ENCODE peak calls at places on chromosomes 5 and 9, in nine cellular contexts. Y is PC-3, R is GM23248, F is neural progenitor cell, P is GM23338, L is SK-N-SH, G is hepatocyte, Z is HCT116, H is MM.1S. J is an unnamed sample.

GRCh38 chr9:13841801-13842462 is 472.0 kb downstream of the NFIB start:
- DNase-seq in Y (peak), R (no peak), F (no peak), P (peak), L (no peak), G (peak), Z (no peak), H (no peak), J (no peak)

GRCh38 chr9:36750630-36751029 is 177.9 kb downstream of the MELK start:
- DNase-seq in Y (no peak), R (no peak), F (no peak), P (no peak), L (no peak), G (no peak), Z (no peak), H (no peak), J (no peak)

GRCh38 chr9:122498883-122499288 is 11.7 kb upstream of the OR1J2 start:
- DNase-seq in Y (peak), R (peak), F (peak), P (peak), L (peak), G (peak), Z (peak), H (peak), J (peak)

GRCh38 chr9:81080185-81080584 is 609.2 kb downstream of the TLE1 start:
- DNase-seq in Y (no peak), R (no peak), F (no peak), P (no peak), L (no peak), G (no peak), Z (no peak), H (no peak), J (no peak)

GRCh38 chr9:79335987-79336386 is 235.8 kb upstream of the TLE4 start:
- DNase-seq in Y (no peak), R (no peak), F (no peak), P (no peak), L (no peak), G (no peak), Z (no peak), H (no peak), J (no peak)

GRCh38 chr5:57804500-57804899 is 321.9 kb upstream of the ACTBL2 start:
- DNase-seq in Y (no peak), R (no peak), F (no peak), P (no peak), L (no peak), G (no peak), Z (no peak), H (no peak), J (no peak)

GRCh38 chr9:14136646-14137370 is 177.1 kb downstream of the NFIB start:
- DNase-seq in Y (no peak), R (no peak), F (no peak), P (no peak), L (no peak), G (no peak), Z (no peak), H (no peak), J (no peak)

GRCh38 chr5:88118179-88118578 is 150.5 kb downstream of the TMEM161B start:
- DNase-seq in Y (no peak), R (no peak), F (no peak), P (no peak), L (no peak), G (no peak), Z (no peak), H (no peak), J (no peak)

GRCh38 chr9:137157618-137158502 is 12.0 kb downstream of the LRRC26 start:
- DNase-seq in Y (no peak), R (peak), F (no peak), P (no peak), L (no peak), G (no peak), Z (no peak), H (peak), J (no peak)

GRCh38 chr9:137160054-137160425 is 9.8 kb downstream of the LRRC26 start:
- DNase-seq in Y (no peak), R (no peak), F (no peak), P (no peak), L (no peak), G (no peak), Z (no peak), H (no peak), J (no peak)

GRCh38 chr9:137159105-137160053 is 10.5 kb downstream of the LRRC26 start:
- DNase-seq in Y (no peak), R (no peak), F (no peak), P (no peak), L (no peak), G (no peak), Z (no peak), H (peak), J (no peak)

GRCh38 chr9:137158625-137159024 is 11.2 kb downstream of the LRRC26 start:
- DNase-seq in Y (no peak), R (no peak), F (no peak), P (no peak), L (no peak), G (no peak), Z (no peak), H (peak), J (no peak)

DNA sequence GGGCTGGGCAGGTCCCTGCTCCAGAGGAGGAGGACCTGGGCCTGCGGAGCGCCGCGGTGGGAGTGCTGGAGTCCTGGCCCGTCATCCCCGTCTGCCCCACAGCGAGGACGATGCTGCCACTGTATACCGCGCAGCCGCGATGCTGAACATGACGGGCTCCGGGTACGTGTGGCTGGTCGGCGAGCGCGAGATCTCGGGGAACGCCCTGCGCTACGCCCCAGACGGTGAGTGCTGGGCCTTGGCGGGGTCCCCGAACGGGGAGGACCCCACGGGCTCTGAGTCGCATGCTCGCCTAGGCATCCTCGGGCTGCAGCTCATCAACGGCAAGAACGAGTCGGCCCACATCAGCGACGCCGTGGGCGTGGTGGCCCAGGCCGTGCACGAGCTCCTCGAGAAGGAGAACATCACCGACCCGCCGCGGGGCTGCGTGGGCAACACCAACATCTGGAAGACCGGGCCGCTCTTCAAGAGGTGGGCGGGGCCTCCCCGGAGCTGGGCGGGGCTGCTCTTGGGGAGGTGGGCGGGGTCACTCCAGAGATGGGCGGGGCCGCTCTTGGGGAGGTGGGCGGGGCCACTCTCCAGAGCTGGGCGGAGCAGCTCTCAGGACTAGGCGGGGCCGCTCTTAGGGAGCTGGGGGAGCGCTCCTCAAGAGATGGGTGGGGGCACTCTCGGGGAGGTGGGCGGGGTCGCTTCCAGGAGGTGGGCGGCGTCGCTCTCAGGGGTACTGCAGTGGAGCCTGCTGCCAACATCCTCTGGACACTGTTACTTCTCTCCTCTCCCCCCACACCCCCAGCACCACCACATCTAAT is 13.1 kb downstream of the LRRC26 start:
- DNase-seq in Y (peak), R (peak), F (peak), P (peak), L (peak), G (peak), Z (no peak), H (peak), J (peak)
- TF ChIP-seq EZH2phosphoT487 in Y (no peak), R (no peak), F (peak), P (no peak), L (no peak), G (no peak), Z (no peak), H (no peak), J (no peak)

GRCh38 chr9:125995006-125995405 is 247.8 kb downstream of the PBX3 start:
- DNase-seq in Y (no peak), R (no peak), F (no peak), P (no peak), L (peak), G (no peak), Z (no peak), H (no peak), J (no peak)
- H3K4me2 ChIP-seq in Y (no peak), R (no peak), F (no peak), P (no peak), L (no peak), G (no peak), Z (no peak), H (no peak), J (no peak)

DNA sequence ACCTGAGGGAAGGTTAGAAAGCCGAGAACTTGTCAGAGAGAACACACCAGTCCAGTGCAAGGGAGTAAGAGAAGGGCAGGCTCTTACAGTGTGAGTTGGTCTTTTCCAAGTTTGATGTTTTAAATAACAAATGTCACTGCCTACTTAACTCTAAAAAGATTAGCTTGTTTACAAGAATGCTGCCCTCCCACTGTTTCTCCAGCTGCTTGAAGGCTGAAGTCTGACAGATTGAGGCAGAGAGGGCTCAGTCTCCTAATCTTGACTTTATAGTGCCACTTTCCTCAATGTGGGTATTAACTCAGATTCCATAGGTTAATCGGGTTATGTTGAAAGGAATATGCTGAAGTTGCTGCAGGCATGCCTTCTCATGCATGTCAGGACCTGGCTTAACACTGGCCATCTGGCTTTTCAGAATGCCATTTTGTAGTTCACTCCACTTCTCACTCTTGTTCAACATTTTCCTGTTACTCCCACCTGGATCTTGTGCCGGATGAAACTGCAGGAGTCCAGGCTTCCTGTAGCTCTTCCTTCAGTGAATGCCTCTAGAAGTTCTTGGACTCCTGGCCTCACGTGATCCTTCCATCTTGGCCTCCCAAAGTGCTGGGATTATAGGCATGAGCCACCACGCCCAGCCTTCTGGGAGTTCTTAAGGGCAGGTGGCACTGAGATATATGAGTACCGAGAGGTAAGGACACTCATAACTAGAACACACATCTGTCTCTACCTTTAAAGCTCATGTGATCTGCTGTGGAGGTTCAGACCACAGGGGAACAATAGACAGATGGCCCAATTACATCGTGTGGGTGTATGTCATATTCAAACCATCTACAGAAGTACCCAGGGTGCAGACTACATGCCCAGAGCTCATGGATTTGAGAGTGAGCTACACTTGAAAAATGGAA is 249.7 kb downstream of the ARHGAP26 start:
- DNase-seq in Y (no peak), R (no peak), F (peak), P (peak), L (no peak), G (no peak), Z (no peak), H (no peak), J (no peak)
- TF ChIP-seq EZH2phosphoT487 in Y (no peak), R (no peak), F (no peak), P (no peak), L (no peak), G (no peak), Z (no peak), H (no peak), J (no peak)

GRCh38 chr5:34510002-34510401 is 146.1 kb upstream of the RAI14 start:
- DNase-seq in Y (no peak), R (no peak), F (no peak), P (no peak), L (no peak), G (no peak), Z (no peak), H (no peak), J (no peak)

GRCh38 chr5:34509392-34509791 is 146.7 kb upstream of the RAI14 start:
- DNase-seq in Y (no peak), R (no peak), F (no peak), P (no peak), L (no peak), G (no peak), Z (no peak), H (no peak), J (no peak)

GRCh38 chr5:34511063-34511462 is 145.1 kb upstream of the RAI14 start:
- DNase-seq in Y (no peak), R (no peak), F (no peak), P (no peak), L (no peak), G (no peak), Z (no peak), H (no peak), J (no peak)

GRCh38 chr5:34511915-34512314 is 144.2 kb upstream of the RAI14 start:
- DNase-seq in Y (no peak), R (no peak), F (peak), P (no peak), L (no peak), G (no peak), Z (no peak), H (no peak), J (no peak)

GRCh38 chr5:34511481-34511880 is 144.6 kb upstream of the RAI14 start:
- DNase-seq in Y (no peak), R (no peak), F (no peak), P (no peak), L (no peak), G (no peak), Z (no peak), H (no peak), J (no peak)
- H3K4me2 ChIP-seq in Y (no peak), R (no peak), F (no peak), P (no peak), L (no peak), G (no peak), Z (no peak), H (no peak), J (no peak)

GRCh38 chr5:134958755-134959154 is 9.0 kb upstream of the CATSPER3 start:
- DNase-seq in Y (no peak), R (no peak), F (peak), P (peak), L (no peak), G (no peak), Z (no peak), H (no peak), J (no peak)
- TF ChIP-seq EZH2phosphoT487 in Y (no peak), R (no peak), F (no peak), P (no peak), L (no peak), G (no peak), Z (no peak), H (no peak), J (no peak)

GRCh38 chr9:76896035-76896434 is 9.9 kb downstream of the PRUNE2 start:
- DNase-seq in Y (no peak), R (no peak), F (no peak), P (no peak), L (no peak), G (no peak), Z (no peak), H (no peak), J (no peak)

GRCh38 chr9:76894198-76894597 is 11.7 kb downstream of the PRUNE2 start:
- DNase-seq in Y (no peak), R (peak), F (no peak), P (no peak), L (no peak), G (no peak), Z (no peak), H (no peak), J (no peak)

GRCh38 chr9:76893395-76893932 is 12.4 kb downstream of the PRUNE2 start:
- DNase-seq in Y (no peak), R (peak), F (no peak), P (no peak), L (no peak), G (no peak), Z (no peak), H (no peak), J (no peak)

GRCh38 chr9:76897804-76898525 is 7.9 kb downstream of the PRUNE2 start:
- DNase-seq in Y (no peak), R (no peak), F (no peak), P (no peak), L (no peak), G (no peak), Z (no peak), H (no peak), J (no peak)

DNA sequence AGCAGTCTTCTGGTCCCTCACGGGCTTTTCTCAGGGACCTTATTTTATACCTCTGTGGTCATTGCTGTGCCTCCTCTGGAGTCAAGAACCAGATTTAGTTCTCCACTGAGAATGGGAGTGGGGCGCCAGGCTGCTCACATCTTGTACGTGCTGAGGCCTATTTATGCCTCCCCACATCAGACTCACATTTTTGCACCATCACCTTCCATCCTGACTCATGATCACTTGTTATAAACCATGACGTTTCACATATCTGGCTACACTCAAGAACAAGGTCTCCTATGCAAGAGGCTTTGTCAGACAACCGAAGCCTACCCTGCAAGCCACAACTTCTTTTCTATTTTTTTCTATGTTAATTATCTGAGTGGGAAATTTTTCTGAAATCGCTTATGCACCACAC is 10.7 kb downstream of the PRUNE2 start:
- DNase-seq in Y (no peak), R (peak), F (no peak), P (no peak), L (no peak), G (no peak), Z (no peak), H (no peak), J (no peak)
- H3K4me2 ChIP-seq in Y (no peak), R (no peak), F (no peak), P (no peak), L (no peak), G (no peak), Z (no peak), H (no peak), J (no peak)

GRCh38 chr9:87122947-87123685 is 175.8 kb upstream of the GAS1 start:
- DNase-seq in Y (no peak), R (peak), F (no peak), P (no peak), L (no peak), G (peak), Z (no peak), H (no peak), J (no peak)
- TF ChIP-seq EZH2phosphoT487 in Y (no peak), R (no peak), F (no peak), P (no peak), L (no peak), G (no peak), Z (no peak), H (no peak), J (no peak)

DNA sequence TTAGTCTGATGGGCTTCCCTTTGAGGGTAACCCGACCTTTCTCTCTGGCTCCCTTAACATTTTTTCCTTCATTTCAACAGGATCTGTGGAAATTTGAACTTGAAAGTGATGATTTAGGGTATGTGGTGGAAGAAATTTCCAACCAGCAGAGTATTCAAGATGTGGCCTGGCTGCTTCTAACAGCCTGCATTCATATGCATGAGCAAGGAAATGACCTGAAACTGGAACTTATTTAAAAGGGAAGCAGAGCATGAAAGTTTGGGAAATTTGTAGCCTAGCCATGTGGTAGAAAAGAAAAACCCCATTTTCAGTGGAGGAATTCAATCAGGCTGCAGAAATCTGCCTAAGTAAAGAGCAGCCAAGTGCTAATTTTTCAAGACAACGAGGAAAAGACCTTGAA is 41.7 kb downstream of the UNC13B start:
- DNase-seq in Y (no peak), R (no peak), F (no peak), P (peak), L (no peak), G (no peak), Z (no peak), H (no peak), J (peak)
- H3K4me2 ChIP-seq in Y (no peak), R (no peak), F (no peak), P (no peak), L (no peak), G (no peak), Z (no peak), H (no peak), J (no peak)